ENCODE peak calls at places on chromosome 7, in five cellular contexts. One of them, this sample, is unnamed.

GRCh38 chr7:128989961-128990360 is 52.2 kb downstream of the IRF5 start:
- DNase-seq in K562: no peak
- DNase-seq in H1: no peak
- DNase-seq in GM12878: no peak
- DNase-seq in HepG2: no peak
- DNase-seq in this sample: no peak

GRCh38 chr7:82263880-82264751 is 179.5 kb downstream of the CACNA2D1 start:
- DNase-seq in H1: no peak
- DNase-seq in K562: no peak
- DNase-seq in GM12878: no peak
- DNase-seq in HepG2: no peak
- DNase-seq in this sample: no peak

GRCh38 chr7:17489987-17490386 is 191.5 kb downstream of the AHR start:
- DNase-seq in H1: no peak
- DNase-seq in HepG2: no peak
- DNase-seq in GM12878: no peak
- DNase-seq in K562: no peak
- DNase-seq in this sample: no peak

GRCh38 chr7:123367508-123368122 is 166.8 kb downstream of the IQUB start:
- DNase-seq in H1: no peak
- DNase-seq in GM12878: peak
- DNase-seq in HepG2: peak
- DNase-seq in K562: peak
- DNase-seq in this sample: peak

GRCh38 chr7:76064208-76064970 is 16.5 kb downstream of the MDH2 start:
- DNase-seq in GM12878: no peak
- DNase-seq in HepG2: no peak
- DNase-seq in K562: peak
- DNase-seq in H1: no peak
- DNase-seq in this sample: no peak

GRCh38 chr7:23254051-23254681 is 7.6 kb downstream of the GPNMB start:
- DNase-seq in HepG2: no peak
- DNase-seq in K562: no peak
- DNase-seq in H1: no peak
- DNase-seq in GM12878: no peak
- DNase-seq in this sample: no peak

GRCh38 chr7:47008461-47008860 is 573.5 kb downstream of the TNS3 start:
- DNase-seq in GM12878: no peak
- DNase-seq in HepG2: no peak
- DNase-seq in K562: no peak
- DNase-seq in H1: no peak
- DNase-seq in this sample: no peak

GRCh38 chr7:111146136-111146535 is 55.2 kb downstream of the LRRN3 start:
- DNase-seq in K562: no peak
- DNase-seq in HepG2: no peak
- DNase-seq in GM12878: no peak
- DNase-seq in H1: no peak
- DNase-seq in this sample: no peak

GRCh38 chr7:3430588-3430987 is 129.5 kb downstream of the SDK1 start:
- DNase-seq in H1: peak
- DNase-seq in K562: no peak
- DNase-seq in GM12878: no peak
- DNase-seq in HepG2: no peak
- DNase-seq in this sample: no peak

GRCh38 chr7:97503367-97504094 is 228.4 kb upstream of the TAC1 start:
- DNase-seq in K562: no peak
- DNase-seq in GM12878: no peak
- DNase-seq in HepG2: no peak
- DNase-seq in H1: no peak
- DNase-seq in this sample: no peak

GRCh38 chr7:97495487-97495886 is 236.4 kb upstream of the TAC1 start:
- DNase-seq in K562: no peak
- DNase-seq in GM12878: no peak
- DNase-seq in HepG2: no peak
- DNase-seq in H1: no peak
- DNase-seq in this sample: no peak

GRCh38 chr7:97499204-97499603 is 232.7 kb upstream of the TAC1 start:
- DNase-seq in H1: peak
- DNase-seq in GM12878: no peak
- DNase-seq in K562: peak
- DNase-seq in HepG2: peak
- DNase-seq in this sample: peak
- TF ChIP-seq SRF in H1: no peak
- TF ChIP-seq SRF in GM12878: no peak
- TF ChIP-seq SRF in K562: no peak
- TF ChIP-seq SRF in HepG2: no peak
- TF ChIP-seq SRF in this sample: no peak

GRCh38 chr7:908159-908918 is 32.0 kb downstream of the GET4 start:
- DNase-seq in GM12878: no peak
- DNase-seq in H1: no peak
- DNase-seq in HepG2: no peak
- DNase-seq in K562: no peak
- DNase-seq in this sample: no peak

GRCh38 chr7:910931-911431 is 34.6 kb downstream of the GET4 start:
- DNase-seq in K562: no peak
- DNase-seq in GM12878: no peak
- DNase-seq in HepG2: no peak
- DNase-seq in H1: no peak
- DNase-seq in this sample: no peak

GRCh38 chr7:907158-907980 is 31.0 kb downstream of the GET4 start:
- DNase-seq in GM12878: no peak
- DNase-seq in HepG2: no peak
- DNase-seq in K562: no peak
- DNase-seq in H1: no peak
- DNase-seq in this sample: no peak

GRCh38 chr7:910441-910861 is 34.1 kb downstream of the GET4 start:
- DNase-seq in HepG2: no peak
- DNase-seq in H1: no peak
- DNase-seq in GM12878: no peak
- DNase-seq in K562: no peak
- DNase-seq in this sample: no peak

DNA sequence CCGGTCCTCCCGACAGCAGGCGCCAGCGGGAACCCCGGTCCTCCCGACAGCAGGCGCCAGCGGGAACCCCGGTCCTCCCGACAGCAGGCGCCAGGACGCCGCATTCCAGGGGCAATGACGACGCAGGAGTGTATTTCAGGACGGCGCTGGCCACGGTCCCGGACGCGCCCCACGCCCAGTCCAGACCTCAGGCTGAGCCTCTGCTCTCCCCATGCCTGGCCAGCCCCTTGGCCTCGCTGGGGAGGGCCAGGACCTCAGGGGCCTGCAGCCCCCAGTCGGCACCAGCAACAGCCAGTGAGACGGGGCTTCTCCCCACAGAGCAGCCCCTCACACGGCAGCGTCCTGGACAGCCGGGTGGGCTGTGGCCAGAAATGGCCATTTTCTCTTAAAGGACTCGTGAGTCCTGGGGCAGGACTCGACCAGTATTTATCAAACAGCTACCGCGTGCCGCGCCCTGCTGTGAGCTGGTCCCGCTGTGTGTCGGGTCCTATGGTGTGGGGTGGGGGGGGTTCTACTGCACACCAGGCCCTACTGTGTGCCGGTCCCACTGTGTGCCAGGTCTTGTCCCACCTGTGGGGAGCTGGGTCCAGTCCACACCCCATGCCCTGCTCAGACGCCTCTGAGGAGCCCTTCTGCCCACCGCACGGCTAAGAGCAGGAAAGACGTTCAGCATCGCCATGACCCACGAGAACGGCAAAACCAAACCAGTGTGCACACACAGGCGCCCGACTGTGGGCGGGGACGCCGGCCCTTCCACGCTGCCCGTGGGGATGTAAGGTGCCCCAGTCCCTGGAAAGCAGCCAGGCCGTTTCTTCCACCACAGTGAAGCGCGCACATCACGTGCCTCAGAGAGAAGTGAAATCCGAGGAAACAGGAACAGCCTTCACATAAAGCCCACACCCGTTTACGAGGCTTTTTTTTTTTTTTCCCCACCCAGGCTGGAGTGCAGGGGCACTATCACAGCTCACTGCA is 33.3 kb downstream of the GET4 start:
- DNase-seq in GM12878: no peak
- DNase-seq in HepG2: no peak
- DNase-seq in K562: no peak
- DNase-seq in H1: no peak
- DNase-seq in this sample: no peak
- TF ChIP-seq ATF3 in GM12878: no peak
- TF ChIP-seq ATF3 in HepG2: no peak
- TF ChIP-seq ATF3 in K562: no peak
- TF ChIP-seq ATF3 in H1: no peak
- TF ChIP-seq ATF3 in this sample: no peak

DNA sequence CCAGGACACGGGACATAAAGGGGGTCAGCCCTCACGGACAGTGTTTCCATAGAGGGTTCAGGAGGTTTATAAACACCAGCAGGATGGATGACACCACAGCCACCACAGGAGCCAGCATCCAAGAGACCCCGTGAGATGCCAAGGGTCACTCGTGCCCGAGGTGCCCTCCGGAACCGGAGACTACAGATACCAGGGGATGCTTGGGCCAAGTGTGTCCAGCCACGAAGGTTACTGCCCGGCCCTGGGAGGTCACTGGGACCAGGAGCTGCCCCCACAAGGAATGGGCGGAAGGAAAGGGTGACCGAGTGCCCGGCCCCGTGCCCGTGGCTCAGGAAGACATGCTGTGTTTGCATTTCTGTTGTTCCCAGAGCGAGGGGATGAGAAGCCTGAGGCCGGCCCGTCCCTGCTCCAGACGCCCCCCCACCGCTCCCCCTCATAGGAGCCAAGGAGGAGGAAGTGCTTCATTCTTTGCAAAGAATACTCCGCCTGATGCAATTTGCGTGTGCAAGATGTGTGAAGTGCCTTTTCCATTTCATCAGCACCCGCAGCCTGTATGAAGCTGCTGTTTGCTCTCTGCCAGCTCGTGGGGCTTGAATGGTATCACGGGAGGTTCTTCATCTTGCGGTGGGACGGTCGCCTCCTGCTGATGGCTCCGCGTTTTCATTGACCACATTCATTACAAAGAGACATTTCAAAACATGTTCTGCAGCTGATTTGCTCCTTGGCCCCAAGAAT is 176.4 kb downstream of the ELFN1 start:
- DNase-seq in HepG2: no peak
- DNase-seq in K562: no peak
- DNase-seq in GM12878: no peak
- DNase-seq in H1: no peak
- DNase-seq in this sample: no peak
- TF ChIP-seq CEBPB in HepG2: no peak
- TF ChIP-seq CEBPB in K562: no peak
- TF ChIP-seq CEBPB in GM12878: no peak
- TF ChIP-seq CEBPB in H1: no peak
- TF ChIP-seq CEBPB in this sample: no peak

DNA sequence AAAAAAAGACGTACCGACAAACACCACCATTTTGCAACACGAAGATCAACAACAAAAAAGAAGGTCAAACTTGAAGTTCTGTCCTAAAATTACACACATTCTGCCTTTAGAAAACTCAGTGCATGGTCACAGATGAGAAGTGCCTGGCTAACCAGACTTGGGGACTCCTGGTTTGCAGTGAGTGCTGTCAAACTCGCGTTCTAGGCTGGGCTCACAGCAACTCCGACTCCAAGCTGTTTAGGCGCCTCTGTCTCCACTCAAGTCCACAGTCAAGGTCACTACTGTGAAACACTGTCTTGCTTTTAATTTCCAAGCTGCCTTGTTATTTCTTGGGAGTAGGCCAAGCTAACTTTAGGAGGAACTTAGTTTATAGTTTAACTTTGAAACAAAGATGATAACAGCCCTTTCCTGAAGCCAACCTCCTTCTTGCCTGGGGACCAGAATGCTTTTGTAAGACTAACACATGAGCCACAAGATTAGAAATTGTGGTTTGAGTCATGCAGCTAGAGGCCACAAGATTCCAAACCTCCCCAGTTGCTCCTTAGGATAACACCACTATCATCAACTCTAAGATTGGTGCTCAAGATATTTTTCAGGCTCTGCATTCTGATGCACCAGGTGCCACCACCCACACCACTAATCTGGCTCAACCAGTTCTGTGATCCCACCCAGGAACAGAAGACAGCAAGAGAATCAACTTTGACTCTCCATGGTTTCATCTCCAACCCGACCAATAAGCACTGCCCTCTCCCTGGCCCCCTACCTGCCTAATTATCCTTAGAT is 1.1 kb upstream of the DNAAF5 start:
- DNase-seq in GM12878: no peak
- DNase-seq in H1: no peak
- DNase-seq in K562: peak
- DNase-seq in HepG2: no peak
- DNase-seq in this sample: no peak
- TF ChIP-seq SRF in GM12878: no peak
- TF ChIP-seq SRF in H1: no peak
- TF ChIP-seq SRF in K562: no peak
- TF ChIP-seq SRF in HepG2: no peak
- TF ChIP-seq SRF in this sample: no peak

GRCh38 chr7:121390109-121390508 is 6.0 kb downstream of the FAM3C start:
- DNase-seq in K562: no peak
- DNase-seq in H1: no peak
- DNase-seq in GM12878: no peak
- DNase-seq in HepG2: no peak
- DNase-seq in this sample: no peak

GRCh38 chr7:121394709-121395140 is 1.4 kb downstream of the FAM3C start:
- DNase-seq in HepG2: peak
- DNase-seq in K562: no peak
- DNase-seq in GM12878: no peak
- DNase-seq in H1: no peak
- DNase-seq in this sample: no peak

GRCh38 chr7:121391686-121392085 is 4.4 kb downstream of the FAM3C start:
- DNase-seq in H1: no peak
- DNase-seq in GM12878: no peak
- DNase-seq in HepG2: no peak
- DNase-seq in K562: no peak
- DNase-seq in this sample: no peak

GRCh38 chr7:121393005-121393366 is 3.1 kb downstream of the FAM3C start:
- DNase-seq in HepG2: no peak
- DNase-seq in K562: no peak
- DNase-seq in GM12878: no peak
- DNase-seq in H1: no peak
- DNase-seq in this sample: no peak

GRCh38 chr7:121392277-121393004 is 3.7 kb downstream of the FAM3C start:
- DNase-seq in K562: no peak
- DNase-seq in GM12878: no peak
- DNase-seq in HepG2: no peak
- DNase-seq in H1: no peak
- DNase-seq in this sample: no peak
- TF ChIP-seq ATF3 in K562: peak
- TF ChIP-seq ATF3 in GM12878: no peak
- TF ChIP-seq ATF3 in HepG2: no peak
- TF ChIP-seq ATF3 in H1: no peak
- TF ChIP-seq ATF3 in this sample: no peak

GRCh38 chr7:105131890-105132289 is 117.9 kb downstream of the KMT2E start:
- DNase-seq in GM12878: no peak
- DNase-seq in H1: no peak
- DNase-seq in HepG2: no peak
- DNase-seq in K562: no peak
- DNase-seq in this sample: no peak
- TF ChIP-seq CEBPB in GM12878: no peak
- TF ChIP-seq CEBPB in H1: no peak
- TF ChIP-seq CEBPB in HepG2: no peak
- TF ChIP-seq CEBPB in K562: no peak
- TF ChIP-seq CEBPB in this sample: no peak